ENCODE peak calls at places on chromosomes 4 and X, in eight cellular contexts. One of them, this sample, is unnamed.

GRCh38 chr4:144451771-144452170 is 194.2 kb upstream of the HHIP start:
- DNase-seq in tibial artery: no peak
- DNase-seq in thoracic aorta: no peak
- DNase-seq in fibroblast of the aortic adventitia: peak
- DNase-seq in psoas muscle: no peak
- DNase-seq in IMR-90: peak
- DNase-seq in RWPE2: no peak
- DNase-seq in fibroblast of mammary gland: no peak
- DNase-seq in this sample: no peak

GRCh38 chr4:38009949-38010348 is 49.8 kb downstream of the PTTG2 start:
- DNase-seq in fibroblast of the aortic adventitia: no peak
- DNase-seq in IMR-90: no peak
- DNase-seq in tibial artery: no peak
- DNase-seq in psoas muscle: no peak
- DNase-seq in thoracic aorta: no peak
- DNase-seq in fibroblast of mammary gland: no peak
- DNase-seq in RWPE2: no peak
- DNase-seq in this sample: no peak

GRCh38 chr4:139560396-139561084 is 4.5 kb upstream of the SETD7 start:
- DNase-seq in tibial artery: no peak
- DNase-seq in IMR-90: no peak
- DNase-seq in psoas muscle: no peak
- DNase-seq in thoracic aorta: no peak
- DNase-seq in fibroblast of mammary gland: no peak
- DNase-seq in RWPE2: no peak
- DNase-seq in fibroblast of the aortic adventitia: no peak
- DNase-seq in this sample: no peak

GRCh38 chr4:172692701-172693100 is 475.9 kb upstream of the GALNT7 start:
- DNase-seq in IMR-90: no peak
- DNase-seq in RWPE2: no peak
- DNase-seq in tibial artery: no peak
- DNase-seq in psoas muscle: no peak
- DNase-seq in fibroblast of the aortic adventitia: no peak
- DNase-seq in thoracic aorta: no peak
- DNase-seq in fibroblast of mammary gland: peak
- DNase-seq in this sample: no peak

GRCh38 chr4:141350122-141350904 is 129.6 kb downstream of the ZNF330 start:
- DNase-seq in RWPE2: peak
- DNase-seq in fibroblast of the aortic adventitia: peak
- DNase-seq in fibroblast of mammary gland: peak
- DNase-seq in IMR-90: peak
- DNase-seq in psoas muscle: no peak
- DNase-seq in thoracic aorta: no peak
- DNase-seq in tibial artery: no peak
- DNase-seq in this sample: no peak

GRCh38 chr4:147340547-147341225 is 140.2 kb upstream of the EDNRA start:
- DNase-seq in psoas muscle: no peak
- DNase-seq in fibroblast of the aortic adventitia: no peak
- DNase-seq in thoracic aorta: no peak
- DNase-seq in tibial artery: no peak
- DNase-seq in fibroblast of mammary gland: peak
- DNase-seq in IMR-90: peak
- DNase-seq in RWPE2: no peak
- DNase-seq in this sample: no peak

GRCh38 chr4:78691971-78692814 is 84.0 kb upstream of the BMP2K start:
- DNase-seq in fibroblast of mammary gland: peak
- DNase-seq in fibroblast of the aortic adventitia: peak
- DNase-seq in IMR-90: peak
- DNase-seq in RWPE2: no peak
- DNase-seq in thoracic aorta: no peak
- DNase-seq in tibial artery: no peak
- DNase-seq in psoas muscle: no peak
- DNase-seq in this sample: no peak

GRCh38 chr4:65918217-65918616 is 247.9 kb upstream of the EPHA5 start:
- DNase-seq in psoas muscle: no peak
- DNase-seq in tibial artery: no peak
- DNase-seq in IMR-90: no peak
- DNase-seq in RWPE2: no peak
- DNase-seq in thoracic aorta: no peak
- DNase-seq in fibroblast of mammary gland: no peak
- DNase-seq in fibroblast of the aortic adventitia: peak
- DNase-seq in this sample: no peak

GRCh38 chrX:40176256-40176978 is 78.7 kb upstream of the BCOR start:
- DNase-seq in thoracic aorta: no peak
- DNase-seq in RWPE2: no peak
- DNase-seq in tibial artery: peak
- DNase-seq in fibroblast of mammary gland: no peak
- DNase-seq in fibroblast of the aortic adventitia: no peak
- DNase-seq in psoas muscle: peak
- DNase-seq in IMR-90: no peak
- DNase-seq in this sample: no peak

GRCh38 chrX:43357741-43358140 is 298.4 kb upstream of the MAOA start:
- DNase-seq in tibial artery: no peak
- DNase-seq in RWPE2: no peak
- DNase-seq in psoas muscle: no peak
- DNase-seq in fibroblast of mammary gland: no peak
- DNase-seq in thoracic aorta: no peak
- DNase-seq in fibroblast of the aortic adventitia: no peak
- DNase-seq in IMR-90: no peak
- DNase-seq in this sample: no peak

GRCh38 chr4:69936566-69936965 is 5.7 kb downstream of the CSN1S1 start:
- DNase-seq in RWPE2: no peak
- DNase-seq in IMR-90: no peak
- DNase-seq in tibial artery: no peak
- DNase-seq in psoas muscle: no peak
- DNase-seq in thoracic aorta: no peak
- DNase-seq in fibroblast of mammary gland: peak
- DNase-seq in fibroblast of the aortic adventitia: peak
- DNase-seq in this sample: no peak

GRCh38 chr4:6924361-6924779 is 14.7 kb downstream of the TBC1D14 start:
- DNase-seq in fibroblast of mammary gland: no peak
- DNase-seq in fibroblast of the aortic adventitia: no peak
- DNase-seq in IMR-90: no peak
- DNase-seq in RWPE2: no peak
- DNase-seq in thoracic aorta: no peak
- DNase-seq in tibial artery: no peak
- DNase-seq in psoas muscle: peak
- DNase-seq in this sample: no peak

GRCh38 chr4:113838421-113838820 is 76.9 kb upstream of the CAMK2D start:
- DNase-seq in IMR-90: no peak
- DNase-seq in fibroblast of the aortic adventitia: no peak
- DNase-seq in fibroblast of mammary gland: no peak
- DNase-seq in psoas muscle: no peak
- DNase-seq in tibial artery: no peak
- DNase-seq in RWPE2: no peak
- DNase-seq in thoracic aorta: no peak
- DNase-seq in this sample: no peak

GRCh38 chr4:7059673-7060072 is 8.2 kb downstream of the GRPEL1 start:
- DNase-seq in psoas muscle: no peak
- DNase-seq in tibial artery: peak
- DNase-seq in thoracic aorta: no peak
- DNase-seq in RWPE2: no peak
- DNase-seq in fibroblast of the aortic adventitia: no peak
- DNase-seq in fibroblast of mammary gland: no peak
- DNase-seq in IMR-90: no peak
- DNase-seq in this sample: no peak

GRCh38 chr4:188127157-188127874 is 11.9 kb upstream of the TRIML1 start:
- DNase-seq in thoracic aorta: no peak
- DNase-seq in tibial artery: no peak
- DNase-seq in psoas muscle: no peak
- DNase-seq in fibroblast of the aortic adventitia: no peak
- DNase-seq in IMR-90: peak
- DNase-seq in RWPE2: no peak
- DNase-seq in fibroblast of mammary gland: peak
- DNase-seq in this sample: no peak

GRCh38 chrX:150774798-150775568 is 81.8 kb downstream of the MTMR1 start:
- DNase-seq in tibial artery: no peak
- DNase-seq in fibroblast of mammary gland: no peak
- DNase-seq in IMR-90: no peak
- DNase-seq in thoracic aorta: no peak
- DNase-seq in psoas muscle: no peak
- DNase-seq in RWPE2: no peak
- DNase-seq in fibroblast of the aortic adventitia: no peak
- DNase-seq in this sample: no peak

DNA sequence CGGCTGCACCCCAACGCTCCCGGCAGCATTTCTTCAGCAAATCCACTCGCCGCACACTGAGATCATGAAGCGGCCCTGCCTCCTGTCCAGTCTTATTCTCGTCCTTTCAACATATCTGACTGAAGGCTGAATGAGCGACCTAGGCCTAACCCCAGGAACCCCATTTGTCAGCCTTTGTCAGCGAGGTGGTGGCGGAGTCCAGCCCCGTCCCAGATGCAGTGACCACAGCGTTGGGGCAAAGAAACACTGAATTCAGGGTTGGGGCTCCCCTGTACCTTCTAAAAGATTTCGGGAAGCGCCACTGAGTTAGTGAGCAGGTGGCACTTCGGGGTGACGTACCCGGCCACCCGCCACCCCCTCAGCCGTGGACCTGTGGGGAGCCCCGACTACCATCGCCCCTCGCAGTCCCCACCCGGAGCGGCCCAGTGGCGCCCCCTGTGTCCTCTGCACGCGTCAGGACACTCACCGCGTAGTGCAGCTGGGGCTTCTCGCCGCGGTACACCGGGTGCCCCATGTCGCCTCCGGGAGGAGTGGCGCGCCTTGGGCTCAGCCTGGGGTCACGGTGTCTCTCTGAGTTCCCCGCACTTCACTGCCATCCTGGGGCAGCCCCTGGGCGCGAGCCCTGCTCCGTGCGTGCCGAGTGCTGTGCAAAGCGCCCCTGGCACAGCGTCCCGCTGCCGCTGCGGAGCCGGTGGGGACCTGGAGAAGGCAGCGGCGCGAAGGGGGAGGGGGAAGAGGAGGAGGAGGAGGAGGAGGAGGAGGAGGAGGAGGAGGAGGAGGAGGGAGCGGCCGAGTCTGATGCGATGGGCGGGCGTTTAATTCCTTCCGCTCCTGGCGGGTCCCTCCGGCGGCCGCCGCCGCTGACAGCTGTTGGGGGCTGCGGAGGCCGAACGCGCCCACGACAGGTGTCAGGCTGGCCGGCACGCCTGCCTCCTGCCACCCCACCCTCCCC is 134.1 kb downstream of the AMELX start:
- DNase-seq in RWPE2: no peak
- DNase-seq in fibroblast of the aortic adventitia: peak
- DNase-seq in thoracic aorta: no peak
- DNase-seq in fibroblast of mammary gland: peak
- DNase-seq in tibial artery: peak
- DNase-seq in IMR-90: no peak
- DNase-seq in psoas muscle: peak
- DNase-seq in this sample: no peak
- H3K4me3 ChIP-seq in RWPE2: peak
- H3K4me3 ChIP-seq in fibroblast of the aortic adventitia: peak
- H3K4me3 ChIP-seq in thoracic aorta: peak
- H3K4me3 ChIP-seq in fibroblast of mammary gland: peak
- H3K4me3 ChIP-seq in tibial artery: peak
- H3K4me3 ChIP-seq in IMR-90: peak
- H3K4me3 ChIP-seq in psoas muscle: peak
- H3K4me3 ChIP-seq in this sample: no peak

GRCh38 chr4:48774760-48775398 is 5.2 kb downstream of the FRYL start:
- DNase-seq in fibroblast of mammary gland: no peak
- DNase-seq in fibroblast of the aortic adventitia: no peak
- DNase-seq in RWPE2: no peak
- DNase-seq in thoracic aorta: no peak
- DNase-seq in IMR-90: no peak
- DNase-seq in tibial artery: no peak
- DNase-seq in psoas muscle: no peak
- DNase-seq in this sample: no peak
- H3K4me3 ChIP-seq in fibroblast of mammary gland: no peak
- H3K4me3 ChIP-seq in fibroblast of the aortic adventitia: no peak
- H3K4me3 ChIP-seq in RWPE2: no peak
- H3K4me3 ChIP-seq in thoracic aorta: no peak
- H3K4me3 ChIP-seq in IMR-90: no peak
- H3K4me3 ChIP-seq in tibial artery: no peak
- H3K4me3 ChIP-seq in psoas muscle: no peak
- H3K4me3 ChIP-seq in this sample: no peak

GRCh38 chr4:112223956-112224355 is 7.6 kb upstream of the AP1AR start:
- DNase-seq in fibroblast of mammary gland: no peak
- DNase-seq in IMR-90: no peak
- DNase-seq in thoracic aorta: no peak
- DNase-seq in RWPE2: no peak
- DNase-seq in psoas muscle: no peak
- DNase-seq in tibial artery: no peak
- DNase-seq in fibroblast of the aortic adventitia: no peak
- DNase-seq in this sample: no peak
- H3K4me3 ChIP-seq in fibroblast of mammary gland: no peak
- H3K4me3 ChIP-seq in IMR-90: no peak
- H3K4me3 ChIP-seq in thoracic aorta: no peak
- H3K4me3 ChIP-seq in RWPE2: no peak
- H3K4me3 ChIP-seq in psoas muscle: no peak
- H3K4me3 ChIP-seq in tibial artery: no peak
- H3K4me3 ChIP-seq in fibroblast of the aortic adventitia: no peak
- H3K4me3 ChIP-seq in this sample: no peak

GRCh38 chrX:136577562-136577961 is 45.5 kb downstream of the VGLL1 start:
- DNase-seq in RWPE2: no peak
- DNase-seq in tibial artery: peak
- DNase-seq in fibroblast of the aortic adventitia: peak
- DNase-seq in IMR-90: peak
- DNase-seq in fibroblast of mammary gland: peak
- DNase-seq in thoracic aorta: no peak
- DNase-seq in psoas muscle: peak
- DNase-seq in this sample: no peak
- H3K4me3 ChIP-seq in RWPE2: no peak
- H3K4me3 ChIP-seq in tibial artery: no peak
- H3K4me3 ChIP-seq in fibroblast of the aortic adventitia: no peak
- H3K4me3 ChIP-seq in IMR-90: no peak
- H3K4me3 ChIP-seq in fibroblast of mammary gland: no peak
- H3K4me3 ChIP-seq in thoracic aorta: no peak
- H3K4me3 ChIP-seq in psoas muscle: no peak
- H3K4me3 ChIP-seq in this sample: no peak

GRCh38 chrX:48940404-48940955 is 16.9 kb downstream of the OTUD5 start:
- DNase-seq in fibroblast of the aortic adventitia: no peak
- DNase-seq in thoracic aorta: no peak
- DNase-seq in psoas muscle: no peak
- DNase-seq in RWPE2: no peak
- DNase-seq in tibial artery: no peak
- DNase-seq in fibroblast of mammary gland: no peak
- DNase-seq in IMR-90: no peak
- DNase-seq in this sample: no peak

GRCh38 chrX:48939417-48940228 is 17.8 kb downstream of the OTUD5 start:
- DNase-seq in tibial artery: no peak
- DNase-seq in thoracic aorta: no peak
- DNase-seq in fibroblast of mammary gland: no peak
- DNase-seq in RWPE2: no peak
- DNase-seq in psoas muscle: no peak
- DNase-seq in IMR-90: no peak
- DNase-seq in fibroblast of the aortic adventitia: no peak
- DNase-seq in this sample: no peak

GRCh38 chrX:48936429-48937064 is 17.7 kb upstream of the PIM2 start:
- DNase-seq in fibroblast of the aortic adventitia: no peak
- DNase-seq in RWPE2: no peak
- DNase-seq in fibroblast of mammary gland: no peak
- DNase-seq in thoracic aorta: no peak
- DNase-seq in IMR-90: no peak
- DNase-seq in psoas muscle: no peak
- DNase-seq in tibial artery: no peak
- DNase-seq in this sample: no peak

GRCh38 chrX:48937065-48937907 is 18.5 kb upstream of the PIM2 start:
- DNase-seq in fibroblast of the aortic adventitia: no peak
- DNase-seq in RWPE2: no peak
- DNase-seq in IMR-90: no peak
- DNase-seq in fibroblast of mammary gland: peak
- DNase-seq in tibial artery: no peak
- DNase-seq in thoracic aorta: no peak
- DNase-seq in psoas muscle: peak
- DNase-seq in this sample: peak

GRCh38 chrX:48938721-48939416 is 18.5 kb downstream of the OTUD5 start:
- DNase-seq in RWPE2: no peak
- DNase-seq in thoracic aorta: no peak
- DNase-seq in psoas muscle: no peak
- DNase-seq in fibroblast of mammary gland: no peak
- DNase-seq in fibroblast of the aortic adventitia: no peak
- DNase-seq in tibial artery: no peak
- DNase-seq in IMR-90: no peak
- DNase-seq in this sample: peak
- H3K4me3 ChIP-seq in RWPE2: no peak
- H3K4me3 ChIP-seq in thoracic aorta: no peak
- H3K4me3 ChIP-seq in psoas muscle: no peak
- H3K4me3 ChIP-seq in fibroblast of mammary gland: no peak
- H3K4me3 ChIP-seq in fibroblast of the aortic adventitia: no peak
- H3K4me3 ChIP-seq in tibial artery: no peak
- H3K4me3 ChIP-seq in IMR-90: no peak
- H3K4me3 ChIP-seq in this sample: no peak

This sample was measured in GM12864.